ENCODE peak calls at places on chromosomes 4 and X, in eight cellular contexts. U, J, A, Q, O, K, M and Y are unnamed samples.
A peak's percentile ranks its signal among the peaks of the same experiment; 100 is the strongest.

GRCh38 chr4:122041312-122041711 is 89.5 kb upstream of the TRPC3 start:
- DNase-seq in U (no peak), J (no peak), A (no peak), Q (no peak), O (no peak), K (no peak), M (no peak), Y (peak; percentile 9)

GRCh38 chr4:168942985-168943384 is 67.1 kb downstream of the CBR4 start:
- DNase-seq in U (no peak), J (no peak), A (peak; percentile 45), Q (peak; percentile 67), O (no peak), K (peak; percentile 21), M (no peak), Y (peak; percentile 60)

GRCh38 chr4:1329408-1330371 is 17.3 kb upstream of the UVSSA start:
- DNase-seq in U (no peak), J (peak; percentile 9), A (no peak), Q (no peak), O (no peak), K (no peak), M (no peak), Y (no peak)

GRCh38 chr4:5799406-5799805 is 88.4 kb downstream of the EVC start:
- DNase-seq in U (no peak), J (no peak), A (no peak), Q (no peak), O (no peak), K (no peak), M (no peak), Y (no peak)

GRCh38 chrX:150352114-150352513 is 11.0 kb upstream of the MAMLD1 start:
- DNase-seq in U (no peak), J (peak; percentile 21), A (peak; percentile 41), Q (no peak), O (peak; percentile 41), K (no peak), M (no peak), Y (no peak)

GRCh38 chr4:139556071-139556734 is at the start of gene SETD7:
- DNase-seq in U (peak; percentile 87), J (peak; percentile 79), A (peak; percentile 57), Q (peak; percentile 93), O (peak; percentile 76), K (peak; percentile 30), M (peak; percentile 87), Y (peak; percentile 94)

GRCh38 chr4:109406337-109406931 is 27.2 kb upstream of the SEC24B start:
- DNase-seq in U (peak; percentile 67), J (peak; percentile 78), A (peak; percentile 70), Q (peak; percentile 65), O (peak; percentile 71), K (peak; percentile 49), M (peak; percentile 75), Y (peak; percentile 70)

GRCh38 chr4:154983714-154984113 is 202.6 kb downstream of the RBM46 start:
- DNase-seq in U (no peak), J (no peak), A (no peak), Q (no peak), O (no peak), K (no peak), M (no peak), Y (no peak)

GRCh38 chrX:21865436-21865835 is 9.6 kb downstream of the YY2 start:
- DNase-seq in U (no peak), J (peak; percentile 26), A (no peak), Q (no peak), O (peak; percentile 57), K (no peak), M (no peak), Y (no peak)

GRCh38 chrX:7115557-7115956 is 32.0 kb upstream of the STS start:
- DNase-seq in U (peak; percentile 20), J (peak; percentile 68), A (no peak), Q (no peak), O (no peak), K (no peak), M (no peak), Y (no peak)

GRCh38 chr4:1713003-1713397 is 881 bp upstream of the SLBP start:
- DNase-seq in U (no peak), J (no peak), A (no peak), Q (no peak), O (no peak), K (no peak), M (no peak), Y (peak; percentile 76)

GRCh38 chrX:123201720-123202119 is 17.6 kb downstream of the GRIA3 start:
- DNase-seq in U (no peak), J (no peak), A (peak; percentile 38), Q (no peak), O (no peak), K (no peak), M (no peak), Y (no peak)

GRCh38 chr4:37693030-37693429 is 6.9 kb upstream of the RELL1 start:
- DNase-seq in U (no peak), J (no peak), A (no peak), Q (no peak), O (no peak), K (no peak), M (no peak), Y (no peak)
- H3K9ac ChIP-seq in U (no peak overlapping the region), J (no peak overlapping the region), A (no peak overlapping the region), Q (no peak overlapping the region), O (no peak overlapping the region), K (no peak overlapping the region), M (no peak overlapping the region), Y (no peak overlapping the region)

DNA sequence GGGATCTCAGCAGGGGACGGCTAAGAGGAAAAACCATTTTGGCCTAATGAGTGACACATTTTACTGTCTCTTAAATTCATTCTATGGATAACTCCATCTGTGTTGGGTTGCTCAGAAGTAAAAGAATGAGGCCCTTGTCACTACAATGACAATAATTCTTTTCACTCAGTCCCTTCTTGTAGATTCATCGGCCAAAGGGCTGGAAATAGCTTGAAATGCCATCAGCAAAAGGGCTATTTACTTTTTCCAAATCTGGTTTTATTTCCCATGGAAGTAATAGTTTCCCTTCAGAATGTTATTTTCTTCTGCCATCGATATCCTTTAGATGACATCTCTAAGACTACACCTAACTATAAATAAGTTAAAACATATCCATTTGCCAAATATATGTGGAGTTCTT is 7.4 kb downstream of the MEPE start:
- DNase-seq in U (no peak), J (no peak), A (no peak), Q (no peak), O (no peak), K (no peak), M (no peak), Y (no peak)
- H3K9ac ChIP-seq in U (no peak overlapping the region), J (no peak overlapping the region), A (no peak overlapping the region), Q (no peak overlapping the region), O (no peak overlapping the region), K (no peak overlapping the region), M (no peak overlapping the region), Y (no peak overlapping the region)

GRCh38 chr4:7433376-7434140 is 1.2 kb downstream of the PSAPL1 start:
- DNase-seq in U (no peak), J (no peak), A (no peak), Q (no peak), O (no peak), K (no peak), M (no peak), Y (no peak)

GRCh38 chr4:7434141-7434765 is 477 bp downstream of the PSAPL1 start:
- DNase-seq in U (no peak), J (no peak), A (no peak), Q (no peak), O (no peak), K (no peak), M (no peak), Y (no peak)

GRCh38 chr4:7436256-7436655 is 1.5 kb upstream of the PSAPL1 start:
- DNase-seq in U (no peak), J (no peak), A (no peak), Q (no peak), O (no peak), K (no peak), M (no peak), Y (no peak)

GRCh38 chr4:7434766-7435150 is at the start of gene PSAPL1:
- DNase-seq in U (peak; percentile 45), J (peak; percentile 3), A (peak; percentile 63), Q (peak; percentile 90), O (peak; percentile 3), K (peak; percentile 30), M (no peak), Y (peak; percentile 79)

DNA sequence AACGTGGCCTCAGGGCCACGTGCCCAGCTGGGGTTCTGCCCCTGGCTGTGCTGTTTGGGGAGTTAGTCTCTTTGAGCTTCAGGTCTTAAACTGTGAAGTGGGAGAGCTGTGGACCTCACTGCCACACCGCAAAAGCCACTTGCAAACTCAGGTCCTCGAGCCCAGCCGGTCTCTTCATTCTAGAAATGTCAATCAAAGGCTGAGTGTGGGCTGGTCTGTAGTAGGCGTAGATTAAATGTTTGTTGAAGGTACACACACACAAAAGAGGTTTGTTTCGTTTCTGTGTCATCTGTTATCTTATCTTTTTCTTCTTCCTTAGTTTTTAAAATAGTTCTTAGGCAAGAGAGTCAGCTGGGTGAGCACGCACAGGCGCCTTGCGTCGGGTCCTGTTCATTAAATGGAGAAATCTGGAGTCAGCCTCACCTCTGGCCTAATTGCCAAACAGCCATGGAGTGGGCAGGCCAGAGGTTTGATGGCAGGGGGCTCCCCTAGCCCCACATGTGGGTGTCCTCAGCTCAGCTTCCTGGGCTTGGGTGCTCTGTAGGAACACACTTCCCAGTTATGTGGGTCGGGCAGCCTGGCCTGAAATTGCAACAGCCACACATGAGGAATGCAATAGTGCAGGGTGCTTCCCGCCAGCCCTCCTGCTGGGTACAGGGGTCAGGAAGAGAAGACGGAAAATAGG is 823 bp upstream of the PSAPL1 start:
- DNase-seq in U (no peak), J (no peak), A (no peak), Q (no peak), O (no peak), K (no peak), M (no peak), Y (no peak)
- H3K9ac ChIP-seq in U (no peak overlapping the region), J (no peak overlapping the region), A (no peak overlapping the region), Q (no peak overlapping the region), O (no peak overlapping the region), K (no peak overlapping the region), M (no peak overlapping the region), Y (no peak overlapping the region)

DNA sequence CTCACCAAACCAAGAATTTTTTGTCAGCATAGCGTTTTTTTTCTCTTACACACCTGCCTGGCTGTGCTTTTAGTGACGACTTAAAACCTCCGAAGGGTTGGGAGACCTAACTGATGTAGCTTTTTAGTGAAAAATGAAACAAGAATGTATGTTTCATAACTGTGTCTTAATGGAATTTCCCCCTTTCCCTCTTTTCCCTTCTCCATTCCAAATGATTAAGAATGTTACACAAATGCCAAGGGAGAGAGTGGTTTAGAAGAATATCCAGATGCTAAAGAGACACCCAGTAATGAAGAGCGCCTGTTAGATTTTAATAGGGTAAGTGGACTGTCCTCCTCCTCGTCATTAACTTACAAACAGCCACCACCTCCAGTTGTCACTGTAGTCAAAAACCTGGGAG is 33.2 kb upstream of the TBC1D14 start:
- DNase-seq in U (no peak), J (no peak), A (no peak), Q (no peak), O (peak; percentile 24), K (no peak), M (no peak), Y (no peak)
- H3K9ac ChIP-seq in U (peak overlapping the region; percentile 42), J (no peak overlapping the region), A (no peak overlapping the region), Q (no peak overlapping the region), O (no peak overlapping the region), K (no peak overlapping the region), M (no peak overlapping the region), Y (no peak overlapping the region)

DNA sequence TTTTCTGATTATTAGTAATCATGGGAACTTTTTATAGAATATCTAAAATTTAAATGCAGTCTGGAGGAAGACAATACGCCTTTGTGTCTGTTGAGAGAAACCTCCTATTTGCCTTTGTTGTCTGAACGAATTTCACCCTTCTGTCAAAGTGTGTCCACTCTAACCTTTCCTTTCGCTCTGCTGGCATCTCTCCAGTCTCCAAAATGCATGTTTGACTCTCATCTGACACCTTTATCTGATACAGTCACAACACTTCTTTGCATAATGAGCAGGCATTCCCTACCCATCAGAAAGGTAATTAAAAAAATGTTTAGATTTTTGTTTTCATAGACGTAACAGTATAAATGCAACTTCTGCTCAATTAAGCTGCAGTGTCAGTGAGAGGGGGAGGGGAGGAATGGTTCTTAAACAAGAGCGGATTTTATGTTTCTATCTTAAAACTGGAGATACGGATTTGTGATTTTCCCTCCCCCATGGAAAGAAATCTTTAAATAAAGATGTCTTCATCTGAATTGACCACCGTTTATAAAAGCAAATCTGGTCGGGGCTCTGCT is 70.2 kb downstream of the CXXC4 start:
- DNase-seq in U (no peak), J (peak; percentile 6), A (no peak), Q (no peak), O (no peak), K (no peak), M (no peak), Y (no peak)
- H3K9ac ChIP-seq in U (peak overlapping the region; percentile 20), J (no peak overlapping the region), A (no peak overlapping the region), Q (no peak overlapping the region), O (no peak overlapping the region), K (no peak overlapping the region), M (no peak overlapping the region), Y (no peak overlapping the region)